ENCODE peak calls at places on chromosomes 5 and 9, in nine cellular contexts. One of them, this sample, is unnamed.

GRCh38 chr9:121059998-121060636 is 10.0 kb upstream of the C5 start:
- DNase-seq in kidney tubule cell: peak
- DNase-seq in mesothelial cell of epicardium: no peak
- DNase-seq in T follicular helper cell: peak
- DNase-seq in GM23338: peak
- DNase-seq in endothelial cell of umbilical vein: peak
- DNase-seq in ELR: peak
- DNase-seq in lower leg skin: peak
- DNase-seq in skeletal muscle cell: no peak
- DNase-seq in this sample: no peak

GRCh38 chr9:32398207-32398606 is 13.8 kb downstream of the ACO1 start:
- DNase-seq in mesothelial cell of epicardium: no peak
- DNase-seq in GM23338: no peak
- DNase-seq in lower leg skin: no peak
- DNase-seq in endothelial cell of umbilical vein: no peak
- DNase-seq in ELR: peak
- DNase-seq in skeletal muscle cell: peak
- DNase-seq in T follicular helper cell: no peak
- DNase-seq in kidney tubule cell: no peak
- DNase-seq in this sample: no peak

GRCh38 chr5:155616779-155617392 is 603.3 kb downstream of the KIF4B start:
- DNase-seq in T follicular helper cell: peak
- DNase-seq in GM23338: peak
- DNase-seq in kidney tubule cell: peak
- DNase-seq in lower leg skin: no peak
- DNase-seq in endothelial cell of umbilical vein: no peak
- DNase-seq in skeletal muscle cell: no peak
- DNase-seq in mesothelial cell of epicardium: no peak
- DNase-seq in ELR: no peak
- DNase-seq in this sample: peak

GRCh38 chr9:136058152-136058483 is 37.0 kb downstream of the NACC2 start:
- DNase-seq in lower leg skin: no peak
- DNase-seq in T follicular helper cell: no peak
- DNase-seq in kidney tubule cell: no peak
- DNase-seq in skeletal muscle cell: no peak
- DNase-seq in mesothelial cell of epicardium: no peak
- DNase-seq in GM23338: no peak
- DNase-seq in endothelial cell of umbilical vein: no peak
- DNase-seq in ELR: no peak
- DNase-seq in this sample: no peak

GRCh38 chr9:137828527-137829259 is 48.9 kb upstream of the CACNA1B start:
- DNase-seq in endothelial cell of umbilical vein: no peak
- DNase-seq in ELR: peak
- DNase-seq in mesothelial cell of epicardium: no peak
- DNase-seq in skeletal muscle cell: no peak
- DNase-seq in T follicular helper cell: no peak
- DNase-seq in kidney tubule cell: no peak
- DNase-seq in lower leg skin: no peak
- DNase-seq in GM23338: peak
- DNase-seq in this sample: no peak

GRCh38 chr5:93512799-93513198 is 68.2 kb downstream of the NR2F1-AS1 start:
- DNase-seq in GM23338: no peak
- DNase-seq in skeletal muscle cell: peak
- DNase-seq in T follicular helper cell: no peak
- DNase-seq in endothelial cell of umbilical vein: peak
- DNase-seq in ELR: peak
- DNase-seq in lower leg skin: no peak
- DNase-seq in mesothelial cell of epicardium: no peak
- DNase-seq in kidney tubule cell: peak
- DNase-seq in this sample: no peak

GRCh38 chr9:117081641-117082317 is 333.1 kb downstream of the ASTN2 start:
- DNase-seq in ELR: no peak
- DNase-seq in skeletal muscle cell: no peak
- DNase-seq in T follicular helper cell: no peak
- DNase-seq in endothelial cell of umbilical vein: no peak
- DNase-seq in kidney tubule cell: no peak
- DNase-seq in lower leg skin: no peak
- DNase-seq in mesothelial cell of epicardium: no peak
- DNase-seq in GM23338: no peak
- DNase-seq in this sample: no peak

GRCh38 chr5:176162206-176162605 is 76.0 kb upstream of the SIMC1 start:
- DNase-seq in skeletal muscle cell: no peak
- DNase-seq in endothelial cell of umbilical vein: no peak
- DNase-seq in GM23338: no peak
- DNase-seq in T follicular helper cell: no peak
- DNase-seq in lower leg skin: no peak
- DNase-seq in kidney tubule cell: no peak
- DNase-seq in ELR: no peak
- DNase-seq in mesothelial cell of epicardium: no peak
- DNase-seq in this sample: no peak

GRCh38 chr5:10489810-10490426 is 48.2 kb downstream of the ROPN1L start:
- DNase-seq in mesothelial cell of epicardium: no peak
- DNase-seq in skeletal muscle cell: no peak
- DNase-seq in endothelial cell of umbilical vein: peak
- DNase-seq in kidney tubule cell: no peak
- DNase-seq in T follicular helper cell: no peak
- DNase-seq in lower leg skin: no peak
- DNase-seq in GM23338: no peak
- DNase-seq in ELR: peak
- DNase-seq in this sample: no peak

GRCh38 chr9:3371842-3372241 is 154.0 kb downstream of the RFX3 start:
- DNase-seq in mesothelial cell of epicardium: no peak
- DNase-seq in lower leg skin: no peak
- DNase-seq in T follicular helper cell: no peak
- DNase-seq in kidney tubule cell: no peak
- DNase-seq in endothelial cell of umbilical vein: no peak
- DNase-seq in skeletal muscle cell: no peak
- DNase-seq in ELR: no peak
- DNase-seq in GM23338: no peak
- DNase-seq in this sample: no peak

GRCh38 chr9:83937861-83938455 is 16.7 kb upstream of the KIF27 start:
- DNase-seq in GM23338: peak
- DNase-seq in endothelial cell of umbilical vein: peak
- DNase-seq in skeletal muscle cell: no peak
- DNase-seq in lower leg skin: no peak
- DNase-seq in kidney tubule cell: peak
- DNase-seq in mesothelial cell of epicardium: no peak
- DNase-seq in ELR: peak
- DNase-seq in T follicular helper cell: no peak
- DNase-seq in this sample: no peak

GRCh38 chr5:17813214-17813613 is 179.0 kb downstream of the TAF11L14 start:
- DNase-seq in endothelial cell of umbilical vein: no peak
- DNase-seq in ELR: no peak
- DNase-seq in lower leg skin: no peak
- DNase-seq in skeletal muscle cell: no peak
- DNase-seq in kidney tubule cell: no peak
- DNase-seq in T follicular helper cell: no peak
- DNase-seq in mesothelial cell of epicardium: no peak
- DNase-seq in GM23338: no peak
- DNase-seq in this sample: no peak

GRCh38 chr9:110192531-110193326 is 15.2 kb downstream of the C9orf152 start:
- DNase-seq in skeletal muscle cell: peak
- DNase-seq in endothelial cell of umbilical vein: peak
- DNase-seq in ELR: peak
- DNase-seq in kidney tubule cell: peak
- DNase-seq in lower leg skin: peak
- DNase-seq in GM23338: no peak
- DNase-seq in T follicular helper cell: no peak
- DNase-seq in mesothelial cell of epicardium: no peak
- DNase-seq in this sample: no peak

GRCh38 chr5:73912755-73913365 is 286.9 kb downstream of the ARHGEF28 start:
- DNase-seq in skeletal muscle cell: no peak
- DNase-seq in endothelial cell of umbilical vein: no peak
- DNase-seq in ELR: no peak
- DNase-seq in lower leg skin: no peak
- DNase-seq in kidney tubule cell: no peak
- DNase-seq in mesothelial cell of epicardium: no peak
- DNase-seq in T follicular helper cell: no peak
- DNase-seq in GM23338: no peak
- DNase-seq in this sample: no peak

GRCh38 chr9:117722108-117722761 is 18.0 kb downstream of the TLR4 start:
- DNase-seq in mesothelial cell of epicardium: no peak
- DNase-seq in GM23338: peak
- DNase-seq in T follicular helper cell: no peak
- DNase-seq in ELR: no peak
- DNase-seq in endothelial cell of umbilical vein: no peak
- DNase-seq in lower leg skin: no peak
- DNase-seq in kidney tubule cell: no peak
- DNase-seq in skeletal muscle cell: no peak
- DNase-seq in this sample: no peak

GRCh38 chr9:35731415-35732184 is 395 bp downstream of the TLN1 start:
- DNase-seq in ELR: no peak
- DNase-seq in GM23338: peak
- DNase-seq in T follicular helper cell: no peak
- DNase-seq in mesothelial cell of epicardium: no peak
- DNase-seq in kidney tubule cell: peak
- DNase-seq in lower leg skin: peak
- DNase-seq in skeletal muscle cell: no peak
- DNase-seq in endothelial cell of umbilical vein: no peak
- DNase-seq in this sample: no peak

GRCh38 chr9:279674-280073 is 65.0 kb downstream of the DOCK8 start:
- DNase-seq in GM23338: no peak
- DNase-seq in endothelial cell of umbilical vein: no peak
- DNase-seq in skeletal muscle cell: no peak
- DNase-seq in kidney tubule cell: no peak
- DNase-seq in mesothelial cell of epicardium: no peak
- DNase-seq in ELR: no peak
- DNase-seq in lower leg skin: no peak
- DNase-seq in T follicular helper cell: no peak
- DNase-seq in this sample: no peak

GRCh38 chr5:1859099-1859498 is 23.6 kb downstream of the IRX4 start:
- DNase-seq in GM23338: no peak
- DNase-seq in mesothelial cell of epicardium: no peak
- DNase-seq in kidney tubule cell: no peak
- DNase-seq in ELR: no peak
- DNase-seq in endothelial cell of umbilical vein: no peak
- DNase-seq in lower leg skin: no peak
- DNase-seq in T follicular helper cell: no peak
- DNase-seq in skeletal muscle cell: no peak
- DNase-seq in this sample: no peak

GRCh38 chr5:74946471-74946870 is 80.3 kb upstream of the FAM169A start:
- DNase-seq in mesothelial cell of epicardium: no peak
- DNase-seq in lower leg skin: no peak
- DNase-seq in T follicular helper cell: no peak
- DNase-seq in GM23338: no peak
- DNase-seq in endothelial cell of umbilical vein: no peak
- DNase-seq in ELR: no peak
- DNase-seq in kidney tubule cell: no peak
- DNase-seq in skeletal muscle cell: no peak
- DNase-seq in this sample: no peak

This sample was measured in gastrocnemius medialis.